ENCODE peak calls at places on chromosomes 13 and 19, in eight cellular contexts. O, G, C, E, D, V, T and I are unnamed samples.

GRCh38 chr19:6233827-6234511 is 45.8 kb downstream of the MLLT1 start:
- DNase-seq in O (no peak), E (no peak), D (peak; percentile 35), C (no peak), V (no peak), G (no peak), T (peak; percentile 67), I (peak; percentile 24)

GRCh38 chr19:3121821-3122511 is 13.9 kb upstream of the GNA15 start:
- DNase-seq in C (no peak), V (no peak), E (no peak), O (no peak), G (no peak), T (no peak), D (no peak), I (no peak)

GRCh38 chr13:49759503-49759902 is 33.0 kb downstream of the KPNA3 start:
- DNase-seq in O (no peak), D (no peak), G (no peak), V (no peak), C (no peak), T (no peak), E (no peak), I (no peak)

GRCh38 chr19:269241-269640 is 22.0 kb downstream of the PLPP2 start:
- DNase-seq in C (no peak), E (no peak), O (no peak), T (no peak), V (no peak), D (no peak), G (no peak), I (no peak)

GRCh38 chr13:41588899-41589298 is 131.5 kb downstream of the RGCC start:
- DNase-seq in G (no peak), E (no peak), D (no peak), T (no peak), V (peak; percentile 94), O (peak; percentile 16), C (no peak), I (no peak)

GRCh38 chr13:46667687-46668281 is 114.8 kb downstream of the LRCH1 start:
- DNase-seq in C (no peak), O (no peak), T (no peak), D (no peak), V (peak; percentile 31), E (peak; percentile 59), G (no peak), I (no peak)

GRCh38 chr19:40512473-40513344 is 45.9 kb downstream of the SPTBN4 start:
- DNase-seq in T (no peak), C (no peak), V (no peak), D (peak; percentile 74), G (no peak), O (no peak), E (no peak), I (peak; percentile 25)

GRCh38 chr19:38441660-38442348 is 8.3 kb downstream of the RYR1 start:
- DNase-seq in D (no peak), C (no peak), V (no peak), T (no peak), E (no peak), G (no peak), O (no peak), I (peak; percentile 52)

GRCh38 chr19:30062331-30063183 is 120.5 kb downstream of the URI1 start:
- DNase-seq in E (no peak), C (no peak), G (no peak), V (no peak), O (no peak), T (no peak), D (no peak), I (no peak)

GRCh38 chr13:109209526-109209925 is 576.9 kb downstream of the IRS2 start:
- DNase-seq in E (no peak), V (no peak), O (no peak), C (no peak), D (no peak), T (no peak), G (no peak), I (no peak)